ENCODE peak calls at places on chromosomes 2 and 18, in ten cellular contexts. P, J, V, X, O, C, S, D, I and H are unnamed samples.

GRCh38 chr2:3626118-3626816 is 31.4 kb downstream of the COLEC11 start:
- DNase-seq in D (peak; percentile 62), I (no peak), S (peak; percentile 69), J (no peak), X (no peak), C (no peak), P (no peak), V (no peak), O (peak; percentile 9), H (no peak)

GRCh38 chr2:5766051-5766450 is 73.9 kb downstream of the SOX11 start:
- DNase-seq in J (no peak), C (peak; percentile 61), P (no peak), S (no peak), X (no peak), O (no peak), D (no peak), I (no peak), V (no peak), H (no peak)

GRCh38 chr18:9755603-9756002 is 47.5 kb downstream of the RAB31 start:
- DNase-seq in I (no peak), V (no peak), O (no peak), J (no peak), D (no peak), X (no peak), S (peak; percentile 46), C (no peak), P (no peak), H (no peak)

GRCh38 chr2:67130526-67131309 is 266.4 kb upstream of the ETAA1 start:
- DNase-seq in C (no peak), X (no peak), I (no peak), J (no peak), P (no peak), O (no peak), V (no peak), D (no peak), S (no peak), H (peak; percentile 42)

GRCh38 chr2:239804161-239805042 is 220.7 kb downstream of the NDUFA10 start:
- DNase-seq in J (no peak), S (peak; percentile 69), X (no peak), P (no peak), V (no peak), C (no peak), D (no peak), O (peak; percentile 19), I (no peak), H (no peak)

GRCh38 chr2:175371378-175371777 is 189.9 kb upstream of the ATP5MC3 start:
- DNase-seq in O (no peak), I (no peak), C (no peak), X (no peak), P (no peak), V (no peak), S (no peak), J (no peak), D (no peak), H (no peak)

GRCh38 chr2:85231952-85232351 is 95.8 kb downstream of the TGOLN2 start:
- DNase-seq in O (no peak), X (no peak), D (no peak), I (no peak), J (no peak), C (no peak), V (no peak), P (no peak), S (no peak), H (no peak)

GRCh38 chr2:128315122-128315828 is 3.4 kb downstream of the HS6ST1 start:
- DNase-seq in P (no peak), J (no peak), X (no peak), I (peak; percentile 30), C (no peak), O (peak; percentile 15), D (no peak), V (peak; percentile 39), S (peak; percentile 62), H (no peak)

GRCh38 chr2:157786663-157787363 is 89.3 kb downstream of the ACVR1 start:
- DNase-seq in V (no peak), I (no peak), C (no peak), O (no peak), S (no peak), P (peak; percentile 79), D (no peak), J (no peak), X (peak; percentile 74), H (peak; percentile 24)

GRCh38 chr2:108271691-108272253 is 16.9 kb upstream of the SULT1C2 start:
- DNase-seq in O (no peak), V (no peak), J (no peak), I (no peak), P (peak; percentile 76), C (peak; percentile 25), S (no peak), D (no peak), X (peak; percentile 87), H (peak; percentile 84)

GRCh38 chr2:197851451-197851850 is 47.1 kb downstream of the PLCL1 start:
- DNase-seq in O (no peak), S (no peak), D (no peak), P (no peak), J (no peak), I (no peak), V (no peak), C (no peak), X (no peak), H (peak; percentile 25)

GRCh38 chr2:4674007-4674406 is 970.6 kb downstream of the DCDC2C start:
- DNase-seq in X (no peak), C (no peak), S (no peak), P (no peak), V (no peak), O (no peak), J (peak; percentile 96), I (no peak), D (peak; percentile 83), H (no peak)

GRCh38 chr2:173749315-173749714 is 215.9 kb downstream of the SP3 start:
- DNase-seq in O (no peak), X (peak; percentile 27), C (peak; percentile 36), P (peak; percentile 36), I (no peak), J (no peak), D (no peak), V (no peak), S (no peak), H (peak; percentile 57)

GRCh38 chr2:42971947-42972736 is 179.8 kb upstream of the HAAO start:
- DNase-seq in X (peak; percentile 83), J (no peak), O (no peak), I (no peak), D (peak; percentile 50), V (no peak), P (peak; percentile 86), S (no peak), C (peak; percentile 78), H (peak; percentile 65)

GRCh38 chr18:23936371-23936958 is 78.1 kb upstream of the TTC39C start:
- DNase-seq in I (no peak), V (no peak), O (no peak), X (no peak), C (no peak), S (no peak), P (no peak), D (no peak), J (no peak), H (no peak)

GRCh38 chr2:179849719-179850118 is 11.7 kb downstream of the ZNF385B start:
- DNase-seq in O (no peak), S (no peak), D (no peak), P (no peak), I (no peak), J (no peak), X (no peak), V (no peak), C (no peak), H (no peak)
- H3K4me3 ChIP-seq in O (no peak overlapping the region), S (no peak overlapping the region), D (no peak overlapping the region), P (no peak overlapping the region), I (no peak overlapping the region), J (no peak overlapping the region), X (no peak overlapping the region), V (no peak overlapping the region), C (no peak overlapping the region), H (no peak overlapping the region)

DNA sequence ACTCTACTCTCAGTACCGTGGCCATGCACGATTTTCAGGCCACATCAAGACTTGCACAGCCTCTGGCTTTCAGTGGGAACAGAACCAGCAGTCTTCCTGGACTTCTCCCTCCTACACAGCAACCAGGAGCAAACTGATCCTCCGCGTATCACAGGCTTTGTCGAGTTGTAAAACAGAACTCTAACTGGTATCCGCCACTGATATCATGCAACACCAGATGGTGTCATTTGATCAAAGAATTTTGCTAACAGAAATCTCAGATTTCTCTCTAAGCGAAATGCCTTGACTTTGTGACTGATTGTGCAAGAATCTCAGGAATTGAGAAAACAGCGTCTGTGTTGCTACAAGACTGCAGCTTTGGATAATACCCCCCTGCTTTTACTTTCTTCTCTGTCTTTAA is 85.7 kb downstream of the COPS8 start:
- DNase-seq in P (peak; percentile 79), D (no peak), C (peak; percentile 95), O (no peak), I (no peak), J (no peak), X (peak; percentile 78), V (no peak), S (no peak), H (peak; percentile 97)
- TF ChIP-seq CTCF in P (peak; percentile 34), D (no peak), C (peak; percentile 47), O (no peak), I (no peak), J (no peak), X (peak; percentile 33), V (peak; percentile 20), S (no peak), H (peak; percentile 34)

GRCh38 chr2:134103196-134103595 is 150.7 kb upstream of the MGAT5 start:
- DNase-seq in D (no peak), X (no peak), S (no peak), P (no peak), J (no peak), C (no peak), I (no peak), V (no peak), O (no peak), H (peak; percentile 42)

GRCh38 chr2:134104754-134105153 is 149.1 kb upstream of the MGAT5 start:
- DNase-seq in P (peak; percentile 76), O (no peak), J (no peak), X (peak; percentile 56), S (no peak), C (no peak), D (no peak), V (no peak), I (no peak), H (no peak)

GRCh38 chr2:134097740-134098139 is 156.1 kb upstream of the MGAT5 start:
- DNase-seq in O (no peak), I (no peak), X (peak; percentile 16), C (no peak), S (no peak), J (no peak), D (no peak), V (no peak), P (peak; percentile 32), H (no peak)

GRCh38 chr2:134098258-134098785 is 155.6 kb upstream of the MGAT5 start:
- DNase-seq in V (no peak), I (no peak), C (no peak), O (no peak), P (no peak), S (no peak), D (no peak), X (no peak), J (no peak), H (no peak)

GRCh38 chr2:134099273-134099672 is 154.6 kb upstream of the MGAT5 start:
- DNase-seq in I (no peak), C (no peak), D (no peak), X (no peak), V (no peak), P (no peak), J (no peak), O (no peak), S (no peak), H (no peak)
- H3K4me3 ChIP-seq in I (no peak overlapping the region), C (no peak overlapping the region), D (no peak overlapping the region), X (no peak overlapping the region), V (no peak overlapping the region), P (no peak overlapping the region), J (no peak overlapping the region), O (no peak overlapping the region), S (no peak overlapping the region), H (no peak overlapping the region)

GRCh38 chr2:69565431-69565839 is 78.1 kb downstream of the AAK1 start:
- DNase-seq in V (peak; percentile 65), C (no peak), P (peak; percentile 18), X (peak; percentile 43), D (peak; percentile 88), I (peak; percentile 71), O (peak; percentile 65), S (no peak), J (peak; percentile 61), H (peak; percentile 40)
- TF ChIP-seq CTCF in V (peak; percentile 53), C (peak; percentile 55), P (peak; percentile 84), X (peak; percentile 70), D (peak; percentile 81), I (peak; percentile 75), O (peak; percentile 67), S (peak; percentile 43), J (peak; percentile 92), H (peak; percentile 75)